ENCODE peak calls at places on chromosomes 5 and 9, in eight cellular contexts. W, U, C, A, I, Z, F and H are unnamed samples.

GRCh38 chr5:178069909-178070308 is 43.4 kb upstream of the N4BP3 start:
- DNase-seq in W (no peak), U (no peak), C (no peak), A (no peak), I (no peak), Z (peak; percentile 54), F (no peak), H (no peak)

GRCh38 chr9:36486454-36486932 is 86.2 kb upstream of the MELK start:
- DNase-seq in W (no peak), U (no peak), C (no peak), A (peak; percentile 10), I (peak; percentile 23), Z (peak; percentile 28), F (no peak), H (peak; percentile 40)

GRCh38 chr5:160640417-160640816 is 211.6 kb downstream of the ATP10B start:
- DNase-seq in W (no peak), U (no peak), C (no peak), A (no peak), I (no peak), Z (no peak), F (no peak), H (no peak)

GRCh38 chr5:95241155-95241554 is 43.7 kb downstream of the MCTP1 start:
- DNase-seq in W (no peak), U (no peak), C (no peak), A (no peak), I (no peak), Z (no peak), F (no peak), H (no peak)

GRCh38 chr9:36796671-36797419 is 224.2 kb downstream of the MELK start:
- DNase-seq in W (no peak), U (no peak), C (no peak), A (no peak), I (no peak), Z (no peak), F (no peak), H (no peak)

GRCh38 chr5:157080291-157080690 is 21.4 kb upstream of the HAVCR1 start:
- DNase-seq in W (no peak), U (no peak), C (no peak), A (no peak), I (no peak), Z (no peak), F (no peak), H (no peak)

GRCh38 chr9:34125681-34126206 is 754 bp downstream of the DCAF12 start:
- DNase-seq in W (no peak), U (no peak), C (no peak), A (peak; percentile 7), I (peak; percentile 24), Z (peak; percentile 43), F (no peak), H (no peak)

GRCh38 chr5:401216-402034 is 41.6 kb upstream of the EXOC3 start:
- DNase-seq in W (no peak), U (no peak), C (peak; percentile 68), A (no peak), I (no peak), Z (no peak), F (no peak), H (peak; percentile 36)

GRCh38 chr5:126516133-126516532 is 78.9 kb downstream of the ALDH7A1 start:
- DNase-seq in W (no peak), U (no peak), C (no peak), A (no peak), I (no peak), Z (peak; percentile 66), F (no peak), H (no peak)

GRCh38 chr5:112908854-112909253 is 13.2 kb downstream of the REEP5 start:
- DNase-seq in W (no peak), U (no peak), C (no peak), A (no peak), I (no peak), Z (no peak), F (no peak), H (no peak)

GRCh38 chr5:139268364-139269202 is 25.0 kb upstream of the MATR3 start:
- DNase-seq in W (no peak), U (no peak), C (no peak), A (peak; percentile 81), I (no peak), Z (no peak), F (no peak), H (no peak)

GRCh38 chr9:110969971-110970381 is 68.3 kb downstream of the LPAR1 start:
- DNase-seq in W (no peak), U (no peak), C (no peak), A (no peak), I (no peak), Z (peak; percentile 74), F (no peak), H (no peak)

GRCh38 chr5:89388872-89389271 is 505.9 kb upstream of the MEF2C start:
- DNase-seq in W (no peak), U (no peak), C (no peak), A (peak; percentile 86), I (no peak), Z (no peak), F (no peak), H (no peak)

GRCh38 chr5:140672455-140673186 is 755 bp downstream of the DND1 start:
- DNase-seq in W (peak; percentile 34), U (peak; percentile 64), C (no peak), A (no peak), I (peak; percentile 49), Z (peak; percentile 18), F (peak; percentile 37), H (no peak)

GRCh38 chr5:60293518-60293917 is 400.0 kb upstream of the PDE4D start:
- DNase-seq in W (no peak), U (no peak), C (no peak), A (no peak), I (no peak), Z (no peak), F (no peak), H (no peak)

GRCh38 chr5:60299944-60300343 is 400.0 kb downstream of the DEPDC1B start:
- DNase-seq in W (no peak), U (no peak), C (no peak), A (peak; percentile 28), I (no peak), Z (no peak), F (no peak), H (no peak)

GRCh38 chr5:60297658-60298057 is 402.3 kb downstream of the DEPDC1B start:
- DNase-seq in W (no peak), U (no peak), C (no peak), A (no peak), I (no peak), Z (no peak), F (no peak), H (no peak)

DNA sequence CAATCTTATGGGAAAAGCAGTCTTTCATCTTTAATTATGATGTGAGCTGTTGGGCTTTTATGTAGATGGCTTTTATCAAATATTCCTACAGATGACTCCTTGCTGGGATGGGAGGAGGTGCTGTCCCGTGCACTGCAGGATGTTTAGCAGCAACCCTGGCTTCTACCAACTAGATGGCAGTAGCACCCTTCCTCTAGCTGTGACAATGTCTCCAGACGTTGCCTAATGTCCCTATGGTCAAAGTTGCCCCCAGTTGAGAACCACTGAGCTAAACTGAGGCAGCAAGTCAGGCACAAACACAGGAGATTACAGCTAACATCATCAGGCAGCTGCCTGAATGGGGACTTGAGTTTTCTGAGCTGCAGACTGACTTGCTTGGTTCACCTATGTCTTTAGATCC is 401.9 kb upstream of the PDE4D start:
- DNase-seq in W (peak; percentile 8), U (no peak), C (no peak), A (peak; percentile 43), I (no peak), Z (peak; percentile 3), F (no peak), H (no peak)
- TF ChIP-seq CTCF in W (peak; percentile 33), U (no peak), C (no peak), A (peak; percentile 65), I (no peak), Z (peak; percentile 24), F (no peak), H (no peak)

DNA sequence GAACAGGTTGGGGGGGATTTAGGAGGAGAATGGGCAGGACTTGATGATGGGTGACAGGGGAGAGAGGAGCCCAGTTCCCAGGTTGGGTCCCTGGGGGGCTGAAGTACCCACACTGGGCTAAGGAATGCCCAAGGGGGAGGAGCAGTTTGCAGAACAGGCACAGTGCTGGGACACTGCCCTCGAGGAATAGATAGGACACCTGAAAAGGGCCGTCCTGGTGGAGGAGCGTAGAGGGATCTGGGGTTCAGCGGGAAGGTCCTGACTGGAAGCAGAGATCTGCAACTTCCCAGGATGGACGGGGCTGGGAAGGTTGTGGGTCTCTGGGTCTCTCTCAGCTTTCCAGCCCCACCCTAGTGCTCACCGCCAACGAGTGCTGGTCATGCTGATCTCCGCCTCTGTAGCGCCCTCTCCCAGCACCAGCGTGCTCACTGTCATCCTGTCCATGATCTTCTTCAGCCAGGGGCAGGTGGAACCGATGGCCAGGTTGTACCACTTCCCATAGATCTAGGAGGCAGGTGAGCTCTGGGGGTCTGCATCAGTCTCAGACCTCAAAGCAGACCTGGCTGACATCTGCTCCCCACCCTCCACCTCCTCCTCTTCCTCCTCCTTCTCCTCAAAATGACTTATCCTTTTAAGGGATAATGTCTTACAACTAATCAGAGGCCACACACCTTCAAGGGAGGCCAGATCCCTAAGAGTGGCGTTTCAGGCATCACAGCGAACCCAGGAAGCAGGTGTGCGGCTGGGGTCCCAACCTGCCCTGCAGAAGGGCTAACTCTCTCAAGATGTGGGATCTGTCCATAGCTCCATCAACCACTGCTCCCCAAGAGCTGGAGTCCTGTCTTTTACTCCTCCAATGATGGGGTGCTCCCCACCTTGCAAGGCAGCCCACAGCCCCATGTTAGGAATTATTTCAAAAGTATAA is 1.6 kb downstream of the AMBP start:
- DNase-seq in W (no peak), U (no peak), C (no peak), A (no peak), I (no peak), Z (no peak), F (no peak), H (no peak)
- TF ChIP-seq CTCF in W (no peak), U (no peak), C (no peak), A (no peak), I (no peak), Z (no peak), F (no peak), H (no peak)

GRCh38 chr5:136729901-136730355 is 364.6 kb upstream of the TRPC7 start:
- DNase-seq in W (no peak), U (no peak), C (no peak), A (no peak), I (no peak), Z (peak; percentile 80), F (no peak), H (no peak)
- TF ChIP-seq CTCF in W (no peak), U (no peak), C (no peak), A (no peak), I (no peak), Z (no peak), F (no peak), H (no peak)

DNA sequence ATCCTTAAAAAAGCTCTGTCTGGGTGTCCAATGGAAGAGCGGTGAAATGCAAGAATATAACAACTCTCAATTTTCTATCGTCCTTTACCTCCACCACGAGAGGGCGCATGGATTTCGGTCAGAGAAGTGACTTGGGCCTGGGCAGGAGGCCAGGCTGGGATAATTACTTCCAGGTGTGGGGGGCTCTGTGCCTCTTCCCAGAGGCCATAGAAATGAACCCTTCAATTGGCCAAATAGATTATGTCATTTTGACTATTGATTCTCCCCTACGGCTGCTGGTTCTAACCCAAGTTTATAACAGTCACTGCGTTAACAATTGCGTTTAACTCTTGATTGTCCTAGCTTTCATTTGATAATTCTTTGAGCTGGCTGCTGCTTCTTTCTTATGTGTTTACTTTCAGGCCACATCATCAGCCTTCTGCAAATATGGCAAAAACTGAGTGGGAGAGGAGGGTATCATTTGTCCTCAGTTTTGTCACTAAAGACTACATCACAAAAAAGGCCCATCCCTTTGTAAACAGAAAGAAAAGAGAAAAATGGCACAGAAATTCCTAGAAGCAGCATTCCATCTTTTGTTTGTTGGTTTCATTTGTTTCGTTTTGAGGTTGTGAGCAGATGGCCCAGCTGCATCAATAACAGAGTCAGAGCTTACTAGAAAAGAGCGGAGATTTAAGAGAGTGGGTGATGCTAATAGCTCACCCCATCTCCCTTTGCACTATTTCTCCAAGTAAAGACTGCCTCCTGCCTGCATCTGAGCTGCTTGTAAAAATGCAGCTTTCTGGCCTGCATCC is 45.4 kb upstream of the ZFR start:
- DNase-seq in W (peak; percentile 81), U (peak; percentile 65), C (peak; percentile 77), A (peak; percentile 73), I (peak; percentile 69), Z (peak; percentile 90), F (peak; percentile 72), H (peak; percentile 89)
- TF ChIP-seq CTCF in W (peak; percentile 69), U (peak; percentile 79), C (peak; percentile 52), A (peak; percentile 78), I (peak; percentile 61), Z (peak; percentile 65), F (peak; percentile 78), H (peak; percentile 76)